ENCODE peak calls at places on chromosomes 11 and 22, in six cellular contexts. U is HepG2, K is HCT116, F is GM12878, B is H1, E is K562. M is an unnamed sample.

GRCh38 chr11:71447791-71448256 is 369 bp downstream of the DHCR7 start:
- DNase-seq in U (no peak), K (no peak), F (no peak), B (peak), E (peak), M (peak)

GRCh38 chr22:26514419-26515161 is 2.3 kb upstream of the TFIP11 start:
- DNase-seq in U (no peak), K (no peak), F (no peak), B (no peak), E (no peak), M (no peak)

GRCh38 chr22:36160499-36160942 is at the start of gene APOL3:
- DNase-seq in U (no peak), K (no peak), F (peak), B (no peak), E (no peak), M (no peak)

GRCh38 chr11:13051257-13051656 is 42.1 kb downstream of the RASSF10 start:
- DNase-seq in U (no peak), K (no peak), F (no peak), B (no peak), E (no peak), M (no peak)

GRCh38 chr11:121699801-121700200 is 247.0 kb upstream of the SORL1-AS1 start:
- DNase-seq in U (no peak), K (no peak), F (no peak), B (no peak), E (no peak), M (no peak)

GRCh38 chr11:35511666-35512065 is 13.8 kb downstream of the PAMR1 start:
- DNase-seq in U (no peak), K (no peak), F (no peak), B (no peak), E (no peak), M (no peak)

GRCh38 chr11:65127473-65128181 is 5.5 kb downstream of the MRPL49 start:
- DNase-seq in U (no peak), K (no peak), F (no peak), B (no peak), E (no peak), M (no peak)

GRCh38 chr11:96307748-96308133 is 35.3 kb downstream of the MAML2 start:
- DNase-seq in U (no peak), K (peak), F (no peak), B (no peak), E (no peak), M (no peak)

GRCh38 chr22:46030241-46030880 is 53.4 kb upstream of the WNT7B start:
- DNase-seq in U (no peak), K (no peak), F (no peak), B (no peak), E (no peak), M (no peak)

DNA sequence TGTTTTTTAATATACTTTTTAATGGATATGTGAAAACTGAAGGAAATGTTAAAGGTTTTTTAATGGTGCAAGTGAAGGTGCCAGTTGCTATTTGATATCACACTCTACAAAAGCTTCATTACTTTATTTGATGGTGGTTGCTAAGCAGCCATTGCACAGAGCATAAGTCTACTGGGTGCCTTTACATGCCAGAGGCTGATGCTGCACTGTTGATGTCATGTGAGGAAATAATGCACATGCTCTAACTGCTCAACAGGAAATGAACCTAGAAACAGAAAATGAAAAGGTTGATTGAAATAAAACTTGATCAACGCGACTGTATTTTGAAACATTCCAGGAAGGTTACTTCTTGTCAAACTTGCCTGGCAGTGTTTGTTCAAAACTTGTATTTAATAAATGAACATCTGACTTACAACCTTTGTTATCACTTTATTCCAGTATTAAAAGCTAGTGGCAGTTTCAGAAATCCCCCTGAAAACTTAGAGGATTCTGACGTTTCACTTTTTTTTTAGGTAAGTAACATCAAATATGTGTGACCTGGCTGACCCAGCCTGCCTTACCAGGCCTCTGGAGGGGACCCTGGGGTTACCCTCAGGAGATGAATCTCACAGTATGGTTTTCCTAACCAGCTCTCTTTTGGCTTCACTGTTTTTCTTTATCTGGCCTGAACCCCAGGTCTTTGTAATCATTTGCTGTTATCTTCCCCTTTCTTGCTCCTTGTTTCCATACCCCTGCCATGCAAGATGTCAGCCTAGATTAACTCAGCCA is 2.4 kb upstream of the ATP5MG start:
- DNase-seq in U (no peak), K (no peak), F (no peak), B (no peak), E (no peak), M (no peak)
- TF ChIP-seq ZNF274 in U (no peak), K (no peak), F (no peak), B (no peak), E (no peak), M (no peak)

GRCh38 chr11:127791844-127792243 is 791.3 kb upstream of the KIRREL3 start:
- DNase-seq in U (no peak), K (no peak), F (no peak), B (no peak), E (no peak), M (no peak)

GRCh38 chr11:127789887-127790286 is 789.3 kb upstream of the KIRREL3 start:
- DNase-seq in U (no peak), K (no peak), F (no peak), B (no peak), E (no peak), M (no peak)
- TF ChIP-seq ZNF274 in U (no peak), K (no peak), F (no peak), B (no peak), E (no peak), M (no peak)

DNA sequence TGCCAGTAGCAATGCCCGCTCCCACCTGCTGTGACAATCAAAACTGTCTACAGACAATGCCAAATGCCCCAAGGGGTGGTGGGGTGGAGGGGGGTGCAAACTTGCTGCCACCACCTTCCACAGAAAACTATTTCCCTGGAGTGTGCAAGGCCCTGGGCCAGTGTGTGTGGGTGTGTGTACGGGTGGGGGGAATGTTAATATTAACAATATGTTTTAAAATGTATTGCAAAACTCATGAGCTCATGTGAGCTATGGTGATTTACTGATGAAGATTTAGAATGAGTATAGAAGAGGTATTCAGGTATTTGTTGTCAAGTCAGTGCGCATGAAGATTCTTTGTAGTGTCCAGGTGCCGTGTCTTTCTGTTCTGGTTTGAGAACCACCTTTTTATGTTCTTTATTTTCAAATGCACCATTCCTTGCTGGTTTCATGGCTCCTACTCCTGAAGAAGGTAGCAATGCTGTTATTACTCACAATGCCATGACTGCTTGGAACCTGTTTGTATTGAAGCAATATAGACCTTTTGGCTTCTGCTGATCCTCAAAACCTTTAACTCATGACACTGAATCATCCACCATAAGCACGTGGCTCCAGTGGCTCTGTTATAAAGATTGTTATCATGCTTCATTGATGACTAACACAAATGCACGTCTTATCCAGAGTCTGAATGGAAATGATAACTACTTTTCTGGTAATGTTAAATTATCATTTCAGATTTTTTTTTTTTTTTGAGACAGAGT is 29.9 kb upstream of the AQP11 start:
- DNase-seq in U (no peak), K (peak), F (no peak), B (no peak), E (no peak), M (no peak)
- TF ChIP-seq ZNF274 in U (no peak), K (no peak), F (no peak), B (no peak), E (no peak), M (no peak)

DNA sequence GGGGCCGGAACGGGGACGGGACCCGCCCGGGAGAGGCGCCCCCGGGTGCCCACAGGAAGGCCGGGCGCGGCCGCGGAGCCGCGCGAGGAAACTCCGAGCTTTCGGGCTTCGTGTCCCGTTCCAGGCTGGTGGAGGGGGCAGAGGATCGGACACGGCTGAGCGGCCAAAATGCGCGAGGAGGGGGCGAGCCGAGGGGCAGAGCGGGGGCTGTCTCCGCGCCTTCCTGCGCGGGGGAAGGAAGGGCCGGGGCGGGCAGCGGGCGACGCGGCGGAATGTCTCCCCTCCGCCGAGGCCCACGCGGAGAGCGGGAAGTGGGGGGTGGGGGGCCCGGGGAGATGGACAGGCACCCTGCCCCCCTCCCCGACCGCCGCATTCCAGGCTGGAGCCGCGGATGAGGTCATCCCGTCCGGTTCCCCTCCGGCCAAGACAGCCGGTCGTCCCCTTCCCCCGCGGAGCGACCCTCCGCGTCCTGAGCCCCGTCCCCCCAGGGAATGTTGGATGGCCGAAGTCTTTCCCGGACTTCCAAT is 465 bp downstream of the CDC42EP1 start:
- DNase-seq in U (no peak), K (no peak), F (no peak), B (no peak), E (peak), M (no peak)
- TF ChIP-seq ZNF274 in U (no peak), K (no peak), F (no peak), B (no peak), E (no peak), M (no peak)

DNA sequence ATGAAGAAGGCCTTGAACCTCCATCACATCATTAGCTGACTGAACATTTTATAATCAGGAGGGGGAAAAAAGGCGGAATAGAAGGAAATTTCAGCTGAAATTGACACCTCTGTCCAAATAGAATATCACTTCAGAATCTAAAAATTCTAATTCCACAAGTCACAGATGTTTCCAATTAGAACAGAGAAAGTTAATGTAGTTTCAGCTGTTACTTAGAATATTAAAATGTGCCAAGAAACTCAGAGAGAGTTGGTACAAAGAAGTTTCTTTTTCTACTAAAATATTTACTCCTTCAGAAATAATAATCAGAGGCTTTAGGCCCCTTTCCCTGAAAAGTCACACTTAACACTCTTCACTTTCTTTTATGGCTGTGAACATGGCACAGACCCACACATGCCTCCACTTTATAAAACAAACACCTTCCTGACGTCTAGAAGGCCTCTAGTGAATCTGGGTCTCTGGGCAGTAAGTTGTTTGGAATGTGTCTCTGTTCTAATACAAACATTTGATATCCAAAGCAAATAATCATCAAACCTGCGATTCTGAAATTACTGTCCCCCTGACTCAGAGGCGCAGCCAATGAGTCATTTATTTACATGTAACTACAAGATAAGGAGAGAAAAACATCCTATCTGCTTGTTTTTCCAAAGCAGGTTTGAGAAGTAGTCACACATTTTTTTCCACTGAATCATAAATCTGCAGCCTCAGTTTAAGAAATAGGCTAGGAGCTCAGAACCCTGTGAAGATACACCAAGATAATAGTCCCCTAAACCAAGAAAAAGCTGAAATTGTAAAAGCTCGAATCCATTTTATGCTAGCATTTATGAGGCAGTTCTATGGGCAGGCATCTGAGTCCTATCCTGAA is 148.4 kb downstream of the ME3 start:
- DNase-seq in U (peak), K (peak), F (no peak), B (no peak), E (peak), M (no peak)
- TF ChIP-seq ZNF274 in U (no peak), K (no peak), F (no peak), B (no peak), E (no peak), M (no peak)

DNA sequence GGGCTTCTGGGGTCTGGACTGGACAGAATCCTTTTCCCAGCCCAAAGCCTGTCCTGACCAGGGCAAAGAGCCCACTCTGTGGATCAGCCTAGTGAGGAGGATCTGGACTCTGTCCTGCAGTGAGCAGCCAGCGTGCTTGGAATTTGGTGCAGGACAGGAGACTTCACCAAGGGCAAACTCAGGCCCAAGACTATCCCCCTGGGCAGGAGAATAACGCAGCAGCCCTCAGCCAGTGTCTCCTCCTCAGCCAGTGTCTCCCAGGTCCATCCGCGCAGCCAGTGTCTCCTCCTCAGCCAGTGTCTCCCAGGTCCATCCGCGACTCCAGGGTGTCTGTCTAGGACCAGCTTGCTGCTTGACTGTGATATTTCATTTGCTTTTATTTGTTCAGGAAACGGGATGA is 1334.0 kb downstream of the TBC1D22A start:
- DNase-seq in U (no peak), K (no peak), F (no peak), B (no peak), E (no peak), M (no peak)
- TF ChIP-seq ZNF274 in U (no peak), K (no peak), F (no peak), B (no peak), E (no peak), M (no peak)

GRCh38 chr11:78299000-78299712 is 110.4 kb downstream of the USP35 start:
- DNase-seq in U (no peak), K (no peak), F (no peak), B (no peak), E (no peak), M (no peak)

GRCh38 chr11:78298216-78298860 is 109.6 kb downstream of the USP35 start:
- DNase-seq in U (no peak), K (no peak), F (no peak), B (no peak), E (no peak), M (no peak)

GRCh38 chr11:78300108-78300507 is 111.4 kb downstream of the USP35 start:
- DNase-seq in U (no peak), K (no peak), F (no peak), B (no peak), E (no peak), M (no peak)

GRCh38 chr11:78295347-78295746 is 106.6 kb downstream of the USP35 start:
- DNase-seq in U (no peak), K (no peak), F (no peak), B (no peak), E (no peak), M (no peak)

DNA sequence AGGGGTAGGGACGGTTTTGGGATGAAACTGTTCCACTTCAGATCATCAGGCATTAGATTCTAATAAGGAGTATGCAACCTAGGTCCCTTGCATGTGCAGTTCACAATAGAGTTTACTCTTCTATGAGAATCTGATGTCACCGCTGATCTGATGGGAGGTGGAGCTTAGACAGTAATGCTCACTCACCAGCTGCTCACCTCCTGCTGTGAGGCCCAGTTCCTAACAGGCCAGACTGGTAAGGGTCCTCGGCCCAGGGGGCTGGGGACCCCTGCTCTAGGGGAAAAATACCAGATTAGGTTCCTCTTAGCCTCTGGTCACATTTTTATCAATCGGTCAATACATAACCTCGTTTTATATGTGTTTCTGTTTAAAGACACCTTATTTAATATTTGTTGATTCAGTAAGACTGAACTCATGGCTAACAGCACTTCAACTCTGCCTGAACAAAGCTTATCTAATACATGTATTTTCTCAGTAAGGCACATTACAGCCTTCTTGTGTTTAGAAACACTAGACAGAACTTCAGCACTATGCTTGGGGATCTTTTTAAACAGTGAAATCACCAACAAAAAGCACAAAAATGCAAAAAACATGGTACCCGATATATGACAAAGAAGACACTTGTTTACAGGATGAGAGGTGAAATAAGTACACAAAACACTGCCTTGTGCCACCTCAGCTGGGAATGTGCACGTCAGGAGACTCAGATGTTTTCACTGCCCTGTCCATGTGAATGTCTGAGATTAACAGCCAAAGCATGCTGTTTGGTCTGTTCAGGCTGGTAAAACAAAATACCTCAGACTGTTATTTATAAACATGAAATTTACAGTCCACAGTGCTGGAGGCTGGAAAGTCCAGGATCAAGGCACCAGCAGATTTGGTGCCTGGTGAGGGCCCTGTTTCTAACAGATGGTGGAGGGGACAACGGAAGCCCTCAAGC is 107.5 kb downstream of the USP35 start:
- DNase-seq in U (no peak), K (no peak), F (no peak), B (no peak), E (no peak), M (no peak)
- TF ChIP-seq ZNF274 in U (no peak), K (no peak), F (no peak), B (no peak), E (no peak), M (no peak)

GRCh38 chr11:73078631-73079030 is 63.5 kb downstream of the FCHSD2 start:
- DNase-seq in U (no peak), K (no peak), F (no peak), B (no peak), E (no peak), M (no peak)

GRCh38 chr11:73072935-73073481 is 69.1 kb downstream of the FCHSD2 start:
- DNase-seq in U (no peak), K (no peak), F (peak), B (no peak), E (no peak), M (no peak)

DNA sequence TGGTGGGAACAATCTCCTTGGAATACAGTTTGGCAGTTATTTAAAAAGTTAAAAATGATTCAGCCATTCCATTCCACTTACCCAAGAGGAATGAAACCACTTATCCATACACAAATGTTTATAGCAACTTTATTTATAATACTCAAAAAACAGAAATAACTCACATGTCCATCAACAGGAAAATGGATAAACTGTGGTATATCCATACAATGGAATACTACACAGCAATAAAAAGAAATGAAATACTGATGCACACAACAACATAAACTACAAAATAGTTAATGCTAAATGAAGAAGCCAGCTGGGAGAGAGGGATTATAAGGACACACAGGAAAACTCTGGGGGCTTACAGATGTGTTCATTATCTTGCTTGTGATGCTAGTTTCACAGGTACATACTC is 64.7 kb downstream of the FCHSD2 start:
- DNase-seq in U (no peak), K (no peak), F (no peak), B (no peak), E (no peak), M (no peak)
- TF ChIP-seq ZNF274 in U (no peak), K (no peak), F (no peak), B (no peak), E (no peak), M (no peak)

GRCh38 chr11:124751391-124751740 is 689 bp downstream of the VSIG2 start:
- DNase-seq in U (no peak), K (no peak), F (no peak), B (peak), E (no peak), M (no peak)

GRCh38 chr11:124753207-124753606 is 1.2 kb upstream of the VSIG2 start:
- DNase-seq in U (no peak), K (no peak), F (no peak), B (no peak), E (no peak), M (no peak)

GRCh38 chr11:124753624-124754023 is 1.6 kb upstream of the VSIG2 start:
- DNase-seq in U (no peak), K (no peak), F (no peak), B (no peak), E (no peak), M (no peak)

GRCh38 chr11:124752471-124753100 is 531 bp upstream of the VSIG2 start:
- DNase-seq in U (no peak), K (no peak), F (no peak), B (peak), E (no peak), M (no peak)

GRCh38 chr11:124751741-124752470 is at the start of gene VSIG2:
- DNase-seq in U (no peak), K (no peak), F (no peak), B (peak), E (no peak), M (no peak)
- TF ChIP-seq ZNF274 in U (no peak), K (no peak), F (no peak), B (no peak), E (no peak), M (no peak)